ENCODE peak calls at places on chromosomes 7 and 10, in ten cellular contexts. R, G, Q, A, D, Z, N, V, S and I are unnamed samples.
A peak's percentile ranks its signal among the peaks of the same experiment; 100 is the strongest.

GRCh38 chr10:11882646-11883375 is 59.7 kb downstream of the PROSER2 start:
- DNase-seq in R (no peak), G (no peak), Q (no peak), A (no peak), D (no peak), Z (peak; percentile 8), N (no peak), V (no peak), S (no peak), I (no peak)

GRCh38 chr7:24216576-24217116 is 67.3 kb upstream of the NPY start:
- DNase-seq in R (no peak), G (no peak), Q (no peak), A (no peak), D (no peak), Z (no peak), N (no peak), V (no peak), S (no peak), I (no peak)

GRCh38 chr10:12459776-12460175 is 110.4 kb downstream of the CAMK1D start:
- DNase-seq in R (no peak), G (no peak), Q (no peak), A (no peak), D (no peak), Z (no peak), N (no peak), V (no peak), S (no peak), I (no peak)

GRCh38 chr7:63070696-63071095 is 928.0 kb upstream of the ZNF722 start:
- DNase-seq in R (no peak), G (no peak), Q (no peak), A (no peak), D (no peak), Z (no peak), N (no peak), V (no peak), S (no peak), I (no peak)

GRCh38 chr7:23012797-23013714 is 874 bp downstream of the HYCC1 start:
- DNase-seq in R (no peak), G (peak; percentile 68), Q (peak; percentile 3), A (peak; percentile 23), D (no peak), Z (peak; percentile 33), N (peak; percentile 36), V (peak; percentile 61), S (peak; percentile 83), I (peak; percentile 67)

GRCh38 chr7:108211382-108212201 is 81.4 kb upstream of the LAMB4 start:
- DNase-seq in R (peak; percentile 86), G (no peak), Q (no peak), A (no peak), D (peak; percentile 31), Z (no peak), N (no peak), V (no peak), S (no peak), I (no peak)

GRCh38 chr7:39688611-39689485 is 65.5 kb downstream of the RALA start:
- DNase-seq in R (no peak), G (no peak), Q (no peak), A (no peak), D (no peak), Z (no peak), N (no peak), V (no peak), S (no peak), I (no peak)

GRCh38 chr10:123998197-123999141 is 94.9 kb downstream of the CHST15 start:
- DNase-seq in R (no peak), G (no peak), Q (no peak), A (peak; percentile 3), D (no peak), Z (no peak), N (no peak), V (no peak), S (no peak), I (peak; percentile 40)

GRCh38 chr7:36602975-36603887 is 121.1 kb downstream of the AOAH start:
- DNase-seq in R (no peak), G (no peak), Q (no peak), A (no peak), D (no peak), Z (no peak), N (no peak), V (no peak), S (no peak), I (no peak)

GRCh38 chr7:66629659-66630058 is 978 bp downstream of the KCTD7 start:
- DNase-seq in R (no peak), G (no peak), Q (no peak), A (no peak), D (no peak), Z (no peak), N (no peak), V (no peak), S (no peak), I (no peak)

GRCh38 chr7:140176271-140176701 is 497 bp downstream of the KDM7A start:
- DNase-seq in R (no peak), G (no peak), Q (no peak), A (peak; percentile 47), D (peak; percentile 27), Z (no peak), N (no peak), V (peak; percentile 58), S (no peak), I (peak; percentile 70)

GRCh38 chr7:26151953-26152781 is at the start of gene NFE2L3:
- DNase-seq in R (peak; percentile 79), G (peak; percentile 93), Q (peak; percentile 65), A (peak; percentile 89), D (peak; percentile 90), Z (peak; percentile 91), N (peak; percentile 69), V (peak; percentile 87), S (peak; percentile 85), I (peak; percentile 91)

GRCh38 chr7:90596745-90597526 is 815 bp downstream of the CDK14 start:
- DNase-seq in R (no peak), G (no peak), Q (peak; percentile 44), A (peak; percentile 53), D (no peak), Z (no peak), N (no peak), V (peak; percentile 40), S (no peak), I (no peak)

GRCh38 chr7:152462995-152463713 is 27.4 kb upstream of the KMT2C start:
- DNase-seq in R (peak; percentile 70), G (no peak), Q (no peak), A (no peak), D (no peak), Z (no peak), N (peak; percentile 62), V (peak; percentile 85), S (no peak), I (no peak)

GRCh38 chr10:27297848-27298524 is 57.4 kb upstream of the ACBD5 start:
- DNase-seq in R (no peak), G (no peak), Q (no peak), A (no peak), D (no peak), Z (no peak), N (no peak), V (no peak), S (no peak), I (no peak)

GRCh38 chr10:101323495-101323894 is 30.5 kb upstream of the BTRC start:
- DNase-seq in R (no peak), G (no peak), Q (no peak), A (no peak), D (no peak), Z (no peak), N (no peak), V (no peak), S (no peak), I (no peak)

GRCh38 chr7:107002131-107002803 is 42.2 kb upstream of the PRKAR2B start:
- DNase-seq in R (no peak), G (no peak), Q (no peak), A (no peak), D (no peak), Z (no peak), N (no peak), V (no peak), S (no peak), I (no peak)

GRCh38 chr7:151416921-151417320 is 7.1 kb upstream of the WDR86 start:
- DNase-seq in R (no peak), G (no peak), Q (no peak), A (no peak), D (no peak), Z (no peak), N (no peak), V (no peak), S (no peak), I (no peak)

GRCh38 chr10:5447611-5448071 is 35.3 kb downstream of the NET1 start:
- DNase-seq in R (no peak), G (no peak), Q (no peak), A (no peak), D (no peak), Z (peak; percentile 87), N (no peak), V (peak; percentile 33), S (no peak), I (no peak)

GRCh38 chr7:5634107-5634950 is 147.1 kb downstream of the RNF216 start:
- DNase-seq in R (no peak), G (no peak), Q (no peak), A (peak; percentile 87), D (no peak), Z (no peak), N (peak; percentile 66), V (peak; percentile 78), S (peak; percentile 82), I (peak; percentile 76)

GRCh38 chr10:125868372-125868975 is 12.6 kb downstream of the DHX32 start:
- DNase-seq in R (no peak), G (no peak), Q (no peak), A (peak; percentile 45), D (no peak), Z (peak; percentile 61), N (peak; percentile 34), V (peak; percentile 54), S (no peak), I (no peak)

GRCh38 chr10:110207805-110208613 is 604 bp downstream of the MXI1 start:
- DNase-seq in R (no peak), G (peak; percentile 74), Q (peak; percentile 10), A (peak; percentile 39), D (peak; percentile 37), Z (peak; percentile 54), N (no peak), V (peak; percentile 81), S (peak; percentile 77), I (peak; percentile 67)

GRCh38 chr10:27359792-27360320 is 119.3 kb upstream of the ACBD5 start:
- DNase-seq in R (no peak), G (no peak), Q (peak; percentile 65), A (no peak), D (no peak), Z (no peak), N (no peak), V (no peak), S (no peak), I (no peak)

GRCh38 chr7:150373049-150373801 is 4.6 kb downstream of the REPIN1 start:
- DNase-seq in R (no peak), G (no peak), Q (no peak), A (no peak), D (peak; percentile 52), Z (no peak), N (no peak), V (peak; percentile 1), S (no peak), I (peak; percentile 46)

GRCh38 chr7:114175140-114175539 is 239.5 kb upstream of the FOXP2 start:
- DNase-seq in R (no peak), G (no peak), Q (no peak), A (no peak), D (no peak), Z (no peak), N (no peak), V (no peak), S (no peak), I (no peak)

GRCh38 chr7:41702635-41703371 is at the start of gene INHBA:
- DNase-seq in R (no peak), G (no peak), Q (no peak), A (peak; percentile 71), D (no peak), Z (no peak), N (no peak), V (no peak), S (no peak), I (no peak)

GRCh38 chr10:70880077-70880534 is 8.3 kb downstream of the PCBD1 start:
- DNase-seq in R (peak; percentile 14), G (peak; percentile 84), Q (peak; percentile 69), A (peak; percentile 83), D (peak; percentile 83), Z (peak; percentile 84), N (peak; percentile 79), V (peak; percentile 84), S (no peak), I (peak; percentile 77)

GRCh38 chr7:105990726-105991465 is 27.8 kb downstream of the CDHR3 start:
- DNase-seq in R (no peak), G (no peak), Q (peak; percentile 82), A (no peak), D (no peak), Z (no peak), N (no peak), V (peak; percentile 63), S (no peak), I (no peak)